ENCODE peak calls at places on chromosomes 16 and 17, in nine cellular contexts. One of them, this sample, is unnamed.
A peak's percentile ranks its signal among the peaks of the same experiment; 100 is the strongest.

GRCh38 chr17:66571745-66572144 is 263.2 kb upstream of the CACNG5 start:
- DNase-seq in adrenal gland: no peak
- DNase-seq in non-pigmented ciliary epithelial cell: no peak
- DNase-seq in NCI-H2081: no peak
- DNase-seq in CD4-positive, CD25-positive, alpha-beta regulatory T cell: no peak
- DNase-seq in GDM1: no peak
- DNase-seq in mammary epithelial cell: no peak
- DNase-seq in GM06990: no peak
- DNase-seq in H54: no peak
- DNase-seq in this sample: no peak

GRCh38 chr17:64781013-64781392 is 118.9 kb upstream of the SMURF2 start:
- DNase-seq in adrenal gland: no peak
- DNase-seq in non-pigmented ciliary epithelial cell: no peak
- DNase-seq in NCI-H2081: no peak
- DNase-seq in CD4-positive, CD25-positive, alpha-beta regulatory T cell: no peak
- DNase-seq in GDM1: no peak
- DNase-seq in mammary epithelial cell: no peak
- DNase-seq in GM06990: no peak
- DNase-seq in H54: no peak
- DNase-seq in this sample: no peak

GRCh38 chr17:20302191-20302917 is 165.0 kb downstream of the LGALS9B start:
- DNase-seq in adrenal gland: no peak
- DNase-seq in non-pigmented ciliary epithelial cell: no peak
- DNase-seq in NCI-H2081: no peak
- DNase-seq in CD4-positive, CD25-positive, alpha-beta regulatory T cell: no peak
- DNase-seq in GDM1: no peak
- DNase-seq in mammary epithelial cell: no peak
- DNase-seq in GM06990: no peak
- DNase-seq in H54: no peak
- DNase-seq in this sample: no peak

GRCh38 chr17:65558311-65558682 is 3.2 kb downstream of the AXIN2 start:
- DNase-seq in adrenal gland: no peak
- DNase-seq in non-pigmented ciliary epithelial cell: no peak
- DNase-seq in NCI-H2081: no peak
- DNase-seq in CD4-positive, CD25-positive, alpha-beta regulatory T cell: no peak
- DNase-seq in GDM1: no peak
- DNase-seq in mammary epithelial cell: no peak
- DNase-seq in GM06990: no peak
- DNase-seq in H54: no peak
- DNase-seq in this sample: no peak

GRCh38 chr17:68763551-68763950 is 162.4 kb upstream of the FAM20A start:
- DNase-seq in adrenal gland: no peak
- DNase-seq in non-pigmented ciliary epithelial cell: no peak
- DNase-seq in NCI-H2081: no peak
- DNase-seq in CD4-positive, CD25-positive, alpha-beta regulatory T cell: no peak
- DNase-seq in GDM1: no peak
- DNase-seq in mammary epithelial cell: peak; percentile 64
- DNase-seq in GM06990: no peak
- DNase-seq in H54: no peak
- DNase-seq in this sample: no peak

GRCh38 chr17:29294580-29294900 is 592 bp upstream of the NUFIP2 start:
- DNase-seq in adrenal gland: no peak
- DNase-seq in non-pigmented ciliary epithelial cell: no peak
- DNase-seq in NCI-H2081: no peak
- DNase-seq in CD4-positive, CD25-positive, alpha-beta regulatory T cell: no peak
- DNase-seq in GDM1: no peak
- DNase-seq in mammary epithelial cell: no peak
- DNase-seq in GM06990: no peak
- DNase-seq in H54: no peak
- DNase-seq in this sample: no peak

GRCh38 chr17:1229354-1229890 is 40.8 kb upstream of the BHLHA9 start:
- DNase-seq in adrenal gland: peak; percentile 68
- DNase-seq in non-pigmented ciliary epithelial cell: no peak
- DNase-seq in NCI-H2081: no peak
- DNase-seq in CD4-positive, CD25-positive, alpha-beta regulatory T cell: no peak
- DNase-seq in GDM1: peak; percentile 69
- DNase-seq in mammary epithelial cell: peak; percentile 32
- DNase-seq in GM06990: peak; percentile 86
- DNase-seq in H54: no peak
- DNase-seq in this sample: peak; percentile 66

GRCh38 chr17:50165867-50166517 is at the start of gene SGCA:
- DNase-seq in adrenal gland: no peak
- DNase-seq in non-pigmented ciliary epithelial cell: no peak
- DNase-seq in NCI-H2081: no peak
- DNase-seq in CD4-positive, CD25-positive, alpha-beta regulatory T cell: no peak
- DNase-seq in GDM1: no peak
- DNase-seq in mammary epithelial cell: no peak
- DNase-seq in GM06990: no peak
- DNase-seq in H54: no peak
- DNase-seq in this sample: no peak

GRCh38 chr17:57563968-57564367 is 181.1 kb downstream of the CCDC182 start:
- DNase-seq in adrenal gland: no peak
- DNase-seq in non-pigmented ciliary epithelial cell: no peak
- DNase-seq in NCI-H2081: no peak
- DNase-seq in CD4-positive, CD25-positive, alpha-beta regulatory T cell: no peak
- DNase-seq in GDM1: no peak
- DNase-seq in mammary epithelial cell: no peak
- DNase-seq in GM06990: no peak
- DNase-seq in H54: no peak
- DNase-seq in this sample: no peak

GRCh38 chr16:50526796-50527195 is 21.4 kb upstream of the NKD1 start:
- DNase-seq in adrenal gland: peak; percentile 17
- DNase-seq in non-pigmented ciliary epithelial cell: no peak
- DNase-seq in NCI-H2081: no peak
- DNase-seq in CD4-positive, CD25-positive, alpha-beta regulatory T cell: no peak
- DNase-seq in GDM1: no peak
- DNase-seq in mammary epithelial cell: no peak
- DNase-seq in GM06990: no peak
- DNase-seq in H54: no peak
- DNase-seq in this sample: no peak

GRCh38 chr16:4416200-4417032 is at the start of gene CORO7:
- DNase-seq in adrenal gland: peak; percentile 98
- DNase-seq in non-pigmented ciliary epithelial cell: no peak
- DNase-seq in NCI-H2081: peak; percentile 93
- DNase-seq in CD4-positive, CD25-positive, alpha-beta regulatory T cell: peak; percentile 99
- DNase-seq in GDM1: peak; percentile 94
- DNase-seq in mammary epithelial cell: peak; percentile 85
- DNase-seq in GM06990: peak; percentile 97
- DNase-seq in H54: peak; percentile 95
- DNase-seq in this sample: peak; percentile 96

GRCh38 chr17:57931488-57932137 is 23.6 kb downstream of the CUEDC1 start:
- DNase-seq in adrenal gland: no peak
- DNase-seq in non-pigmented ciliary epithelial cell: no peak
- DNase-seq in NCI-H2081: no peak
- DNase-seq in CD4-positive, CD25-positive, alpha-beta regulatory T cell: no peak
- DNase-seq in GDM1: no peak
- DNase-seq in mammary epithelial cell: no peak
- DNase-seq in GM06990: no peak
- DNase-seq in H54: no peak
- DNase-seq in this sample: no peak

GRCh38 chr16:69260019-69260418 is 51.1 kb upstream of the VPS4A start:
- DNase-seq in adrenal gland: no peak
- DNase-seq in non-pigmented ciliary epithelial cell: no peak
- DNase-seq in NCI-H2081: no peak
- DNase-seq in CD4-positive, CD25-positive, alpha-beta regulatory T cell: no peak
- DNase-seq in GDM1: no peak
- DNase-seq in mammary epithelial cell: no peak
- DNase-seq in GM06990: no peak
- DNase-seq in H54: no peak
- DNase-seq in this sample: no peak

GRCh38 chr17:6547336-6547735 is 9.0 kb downstream of the PITPNM3 start:
- DNase-seq in adrenal gland: no peak
- DNase-seq in non-pigmented ciliary epithelial cell: no peak
- DNase-seq in NCI-H2081: no peak
- DNase-seq in CD4-positive, CD25-positive, alpha-beta regulatory T cell: no peak
- DNase-seq in GDM1: no peak
- DNase-seq in mammary epithelial cell: no peak
- DNase-seq in GM06990: no peak
- DNase-seq in H54: no peak
- DNase-seq in this sample: no peak

GRCh38 chr17:17151055-17151454 is 55.1 kb downstream of the PLD6 start:
- DNase-seq in adrenal gland: no peak
- DNase-seq in non-pigmented ciliary epithelial cell: peak; percentile 68
- DNase-seq in NCI-H2081: no peak
- DNase-seq in CD4-positive, CD25-positive, alpha-beta regulatory T cell: no peak
- DNase-seq in GDM1: no peak
- DNase-seq in mammary epithelial cell: peak; percentile 91
- DNase-seq in GM06990: no peak
- DNase-seq in H54: peak; percentile 88
- DNase-seq in this sample: no peak

GRCh38 chr17:50575581-50576210 is 15.2 kb downstream of the CACNA1G start:
- DNase-seq in adrenal gland: no peak
- DNase-seq in non-pigmented ciliary epithelial cell: no peak
- DNase-seq in NCI-H2081: no peak
- DNase-seq in CD4-positive, CD25-positive, alpha-beta regulatory T cell: no peak
- DNase-seq in GDM1: no peak
- DNase-seq in mammary epithelial cell: no peak
- DNase-seq in GM06990: no peak
- DNase-seq in H54: no peak
- DNase-seq in this sample: no peak

GRCh38 chr16:48295493-48296281 is 48.3 kb upstream of the ABCC11 start:
- DNase-seq in adrenal gland: no peak
- DNase-seq in non-pigmented ciliary epithelial cell: no peak
- DNase-seq in NCI-H2081: no peak
- DNase-seq in CD4-positive, CD25-positive, alpha-beta regulatory T cell: no peak
- DNase-seq in GDM1: no peak
- DNase-seq in mammary epithelial cell: peak; percentile 65
- DNase-seq in GM06990: no peak
- DNase-seq in H54: no peak
- DNase-seq in this sample: peak; percentile 20

GRCh38 chr16:21336231-21336630 is 58.1 kb upstream of the CRYM start:
- DNase-seq in adrenal gland: no peak
- DNase-seq in non-pigmented ciliary epithelial cell: no peak
- DNase-seq in NCI-H2081: no peak
- DNase-seq in CD4-positive, CD25-positive, alpha-beta regulatory T cell: no peak
- DNase-seq in GDM1: no peak
- DNase-seq in mammary epithelial cell: peak; percentile 16
- DNase-seq in GM06990: no peak
- DNase-seq in H54: no peak
- DNase-seq in this sample: no peak

GRCh38 chr16:66250686-66251405 is 115.6 kb upstream of the CDH5 start:
- DNase-seq in adrenal gland: peak; percentile 64
- DNase-seq in non-pigmented ciliary epithelial cell: no peak
- DNase-seq in NCI-H2081: no peak
- DNase-seq in CD4-positive, CD25-positive, alpha-beta regulatory T cell: no peak
- DNase-seq in GDM1: no peak
- DNase-seq in mammary epithelial cell: peak; percentile 32
- DNase-seq in GM06990: no peak
- DNase-seq in H54: no peak
- DNase-seq in this sample: peak; percentile 58

GRCh38 chr16:57089406-57089805 is 3.0 kb upstream of the CPNE2 start:
- DNase-seq in adrenal gland: no peak
- DNase-seq in non-pigmented ciliary epithelial cell: no peak
- DNase-seq in NCI-H2081: no peak
- DNase-seq in CD4-positive, CD25-positive, alpha-beta regulatory T cell: no peak
- DNase-seq in GDM1: no peak
- DNase-seq in mammary epithelial cell: no peak
- DNase-seq in GM06990: no peak
- DNase-seq in H54: no peak
- DNase-seq in this sample: no peak

GRCh38 chr17:77526259-77526711 is 385.5 kb downstream of the SEC14L1 start:
- DNase-seq in adrenal gland: no peak
- DNase-seq in non-pigmented ciliary epithelial cell: no peak
- DNase-seq in NCI-H2081: no peak
- DNase-seq in CD4-positive, CD25-positive, alpha-beta regulatory T cell: no peak
- DNase-seq in GDM1: no peak
- DNase-seq in mammary epithelial cell: no peak
- DNase-seq in GM06990: no peak
- DNase-seq in H54: no peak
- DNase-seq in this sample: no peak

GRCh38 chr17:29582254-29582765 is 7.1 kb downstream of the GIT1 start:
- DNase-seq in adrenal gland: no peak
- DNase-seq in non-pigmented ciliary epithelial cell: no peak
- DNase-seq in NCI-H2081: no peak
- DNase-seq in CD4-positive, CD25-positive, alpha-beta regulatory T cell: no peak
- DNase-seq in GDM1: no peak
- DNase-seq in mammary epithelial cell: no peak
- DNase-seq in GM06990: no peak
- DNase-seq in H54: no peak
- DNase-seq in this sample: no peak

GRCh38 chr16:50696575-50697420 is 3.4 kb downstream of the NOD2 start:
- DNase-seq in adrenal gland: peak; percentile 84
- DNase-seq in non-pigmented ciliary epithelial cell: no peak
- DNase-seq in NCI-H2081: no peak
- DNase-seq in CD4-positive, CD25-positive, alpha-beta regulatory T cell: peak; percentile 50
- DNase-seq in GDM1: no peak
- DNase-seq in mammary epithelial cell: peak; percentile 98
- DNase-seq in GM06990: peak; percentile 67
- DNase-seq in H54: peak; percentile 81
- DNase-seq in this sample: peak; percentile 90

GRCh38 chr17:63290784-63291183 is 155.3 kb downstream of the CYB561 start:
- DNase-seq in adrenal gland: no peak
- DNase-seq in non-pigmented ciliary epithelial cell: no peak
- DNase-seq in NCI-H2081: no peak
- DNase-seq in CD4-positive, CD25-positive, alpha-beta regulatory T cell: no peak
- DNase-seq in GDM1: no peak
- DNase-seq in mammary epithelial cell: no peak
- DNase-seq in GM06990: no peak
- DNase-seq in H54: no peak
- DNase-seq in this sample: no peak

GRCh38 chr16:79286646-79287423 is 313.7 kb downstream of the MAF start:
- DNase-seq in adrenal gland: peak; percentile 60
- DNase-seq in non-pigmented ciliary epithelial cell: no peak
- DNase-seq in NCI-H2081: peak; percentile 60
- DNase-seq in CD4-positive, CD25-positive, alpha-beta regulatory T cell: no peak
- DNase-seq in GDM1: no peak
- DNase-seq in mammary epithelial cell: no peak
- DNase-seq in GM06990: peak; percentile 69
- DNase-seq in H54: no peak
- DNase-seq in this sample: peak; percentile 37

GRCh38 chr17:38915639-38915995 is 9.8 kb upstream of the LASP1NB start:
- DNase-seq in adrenal gland: no peak
- DNase-seq in non-pigmented ciliary epithelial cell: no peak
- DNase-seq in NCI-H2081: no peak
- DNase-seq in CD4-positive, CD25-positive, alpha-beta regulatory T cell: no peak
- DNase-seq in GDM1: no peak
- DNase-seq in mammary epithelial cell: no peak
- DNase-seq in GM06990: no peak
- DNase-seq in H54: no peak
- DNase-seq in this sample: no peak

GRCh38 chr17:72175787-72176515 is 55.1 kb downstream of the SOX9 start:
- DNase-seq in adrenal gland: no peak
- DNase-seq in non-pigmented ciliary epithelial cell: no peak
- DNase-seq in NCI-H2081: no peak
- DNase-seq in CD4-positive, CD25-positive, alpha-beta regulatory T cell: no peak
- DNase-seq in GDM1: no peak
- DNase-seq in mammary epithelial cell: no peak
- DNase-seq in GM06990: no peak
- DNase-seq in H54: no peak
- DNase-seq in this sample: no peak